ENCODE peak calls at places on chromosomes 11 and 22, in five cellular contexts. H is heart right ventricle, R is dorsolateral prefrontal cortex, S is BJ, G is T-helper 1 cell. U is an unnamed sample.

GRCh38 chr11:73493838-73494598 is 103.9 kb downstream of the FAM168A start:
- DNase-seq in H (no peak), R (no peak), S (peak; percentile 31), G (no peak), U (no peak)

GRCh38 chr11:68213135-68213515 is at the start of gene KMT5B:
- DNase-seq in H (peak; percentile 70), R (no peak), S (no peak), G (no peak), U (peak; percentile 74)

GRCh38 chr11:6606471-6607189 is 3.1 kb downstream of the ILK start:
- DNase-seq in H (peak; percentile 90), R (peak; percentile 80), S (peak; percentile 80), G (no peak), U (peak; percentile 78)

GRCh38 chr11:106601637-106602297 is 416.5 kb downstream of the GUCY1A2 start:
- DNase-seq in H (no peak), R (no peak), S (no peak), G (no peak), U (no peak)

GRCh38 chr11:69874178-69874983 is 55.2 kb upstream of the FGF3 start:
- DNase-seq in H (no peak), R (peak; percentile 16), S (no peak), G (no peak), U (peak; percentile 36)

GRCh38 chr11:85955531-85955930 is 100.3 kb downstream of the CCDC83 start:
- DNase-seq in H (no peak), R (no peak), S (no peak), G (no peak), U (no peak)

GRCh38 chr22:35930933-35931332 is 97.7 kb downstream of the RBFOX2 start:
- DNase-seq in H (no peak), R (no peak), S (no peak), G (no peak), U (no peak)

GRCh38 chr11:125470355-125470754 is 25.7 kb downstream of the FEZ1 start:
- DNase-seq in H (no peak), R (no peak), S (no peak), G (no peak), U (no peak)

GRCh38 chr11:65899356-65900124 is 648 bp downstream of the FOSL1 start:
- DNase-seq in H (peak; percentile 62), R (no peak), S (no peak), G (no peak), U (no peak)

GRCh38 chr11:124930799-124931198 is 5.0 kb downstream of the HEPACAM start:
- DNase-seq in H (no peak), R (no peak), S (no peak), G (no peak), U (no peak)

GRCh38 chr11:117127164-117127563 is 16.9 kb upstream of the PAFAH1B2 start:
- DNase-seq in H (no peak), R (peak; percentile 41), S (no peak), G (no peak), U (no peak)

GRCh38 chr11:83120328-83120727 is 36.6 kb upstream of the PCF11 start:
- DNase-seq in H (no peak), R (no peak), S (no peak), G (no peak), U (no peak)

GRCh38 chr11:74013141-74013540 is 4.3 kb upstream of the UCP3 start:
- DNase-seq in H (no peak), R (no peak), S (no peak), G (no peak), U (no peak)

GRCh38 chr22:49269928-49270327 is 557.7 kb downstream of the BRD1 start:
- DNase-seq in H (no peak), R (no peak), S (no peak), G (no peak), U (no peak)

GRCh38 chr11:71192629-71193028 is 59.7 kb downstream of the SHANK2 start:
- DNase-seq in H (no peak), R (no peak), S (no peak), G (no peak), U (no peak)